ENCODE peak calls at places on chromosomes 5 and 9, in ten cellular contexts. N is left lung; G is heart right ventricle; B is lower lobe of right lung; P is HCT116; V is CD8-positive, alpha-beta memory T cell; Q is K562; Y is Panc1; K is transverse colon; T is adipocyte. H is an unnamed sample.
A peak's percentile ranks its signal among the peaks of the same experiment; 100 is the strongest.

GRCh38 chr9:127393680-127394079 is 3.3 kb upstream of the SLC2A8 start:
- DNase-seq in V (no peak), B (no peak), T (peak; percentile 71), K (no peak), Q (no peak), P (no peak), N (no peak), G (no peak), Y (no peak), H (no peak)

GRCh38 chr5:142888469-142889085 is 118.4 kb downstream of the ARHGAP26 start:
- DNase-seq in G (no peak), T (peak; percentile 75), V (peak; percentile 9), Q (peak; percentile 48), N (no peak), P (no peak), K (no peak), Y (peak; percentile 27), B (no peak), H (peak; percentile 15)

GRCh38 chr5:121890297-121890858 is 38.7 kb downstream of the FTMT start:
- DNase-seq in B (no peak), G (no peak), V (no peak), K (no peak), N (no peak), Q (no peak), Y (no peak), T (no peak), P (no peak), H (no peak)

GRCh38 chr5:132209131-132209530 is 18.5 kb downstream of the P4HA2 start:
- DNase-seq in Y (no peak), N (no peak), T (no peak), K (no peak), B (no peak), P (no peak), G (no peak), V (no peak), Q (no peak), H (no peak)

GRCh38 chr5:137462816-137463520 is 36.2 kb downstream of the SPOCK1 start:
- DNase-seq in B (no peak), Q (no peak), P (no peak), G (no peak), N (no peak), V (no peak), T (peak; percentile 15), Y (no peak), K (no peak), H (no peak)

GRCh38 chr5:103454774-103455173 is 107.8 kb downstream of the NUDT12 start:
- DNase-seq in V (no peak), B (no peak), G (no peak), Y (no peak), P (no peak), K (no peak), N (no peak), Q (no peak), T (no peak), H (no peak)

GRCh38 chr9:99730063-99730462 is 91.6 kb upstream of the NR4A3 start:
- DNase-seq in N (no peak), G (no peak), K (no peak), P (no peak), T (no peak), Y (no peak), B (no peak), Q (no peak), V (no peak), H (no peak)

GRCh38 chr5:171521219-171521633 is 101.8 kb downstream of the FGF18 start:
- DNase-seq in V (no peak), N (no peak), B (no peak), Y (no peak), T (peak; percentile 91), K (no peak), Q (no peak), G (no peak), P (peak; percentile 28), H (no peak)

GRCh38 chr9:121055642-121056143 is 5.6 kb upstream of the C5 start:
- DNase-seq in Y (no peak), Q (peak; percentile 19), B (no peak), P (no peak), N (no peak), V (no peak), K (no peak), G (no peak), T (no peak), H (no peak)

GRCh38 chr5:95647886-95648860 is 1.6 kb downstream of the RFESD start:
- DNase-seq in B (no peak), P (no peak), N (no peak), Y (no peak), T (no peak), G (no peak), Q (peak; percentile 88), K (no peak), V (no peak), H (no peak)

GRCh38 chr5:171542504-171543150 is 123.2 kb downstream of the FGF18 start:
- DNase-seq in T (no peak), G (no peak), P (no peak), V (no peak), Y (no peak), N (no peak), B (no peak), Q (no peak), K (no peak), H (no peak)

GRCh38 chr9:133368249-133368881 is 7.5 kb downstream of the SURF4 start:
- DNase-seq in G (no peak), V (no peak), T (no peak), Q (no peak), P (no peak), N (no peak), Y (no peak), B (no peak), K (peak; percentile 52), H (no peak)

GRCh38 chr5:9513825-9514224 is 32.0 kb downstream of the SEMA5A start:
- DNase-seq in V (no peak), P (no peak), K (no peak), G (no peak), B (no peak), Q (no peak), T (peak; percentile 58), Y (no peak), N (no peak), H (no peak)

GRCh38 chr5:9514968-9515367 is 30.9 kb downstream of the SEMA5A start:
- DNase-seq in Y (no peak), K (no peak), Q (no peak), P (no peak), B (no peak), T (no peak), G (no peak), V (no peak), N (no peak), H (no peak)

GRCh38 chr5:9515451-9515850 is 30.4 kb downstream of the SEMA5A start:
- DNase-seq in T (no peak), N (no peak), G (no peak), Q (no peak), Y (no peak), B (no peak), K (no peak), P (no peak), V (no peak), H (no peak)

GRCh38 chr5:9519537-9519936 is 26.3 kb downstream of the SEMA5A start:
- DNase-seq in P (no peak), Y (no peak), B (no peak), K (no peak), V (no peak), G (no peak), N (no peak), T (peak; percentile 53), Q (no peak), H (no peak)

DNA sequence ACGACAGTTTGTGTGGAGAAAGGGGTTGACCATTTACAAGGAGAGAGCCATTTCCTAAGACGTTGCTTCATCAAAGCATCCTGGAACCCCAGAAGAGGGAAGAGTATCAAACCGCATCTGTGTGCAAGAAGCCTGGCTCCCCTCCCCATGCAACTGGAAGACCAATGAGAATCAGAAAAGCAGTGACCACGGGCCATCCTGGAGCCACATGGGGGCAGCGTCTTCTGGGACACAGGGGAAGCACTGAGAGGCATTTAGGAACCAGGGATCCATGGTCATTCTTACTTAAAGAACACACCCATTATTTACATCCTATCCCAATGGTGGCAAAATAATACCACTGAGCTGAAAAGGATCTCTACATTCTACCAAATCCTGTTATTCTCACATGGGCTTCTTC is 29.3 kb downstream of the SEMA5A start:
- DNase-seq in B (no peak), N (no peak), T (no peak), K (no peak), Q (no peak), Y (no peak), V (no peak), G (no peak), P (no peak), H (no peak)
- H3K4me1 ChIP-seq in B (no peaks in the 10 kb centered on the region), N (no peaks in the 10 kb centered on the region), T (peaks cover 24% of the 10 kb centered on the region), K (no peaks in the 10 kb centered on the region), Q (no peaks in the 10 kb centered on the region), Y (no peaks in the 10 kb centered on the region), V (no peaks in the 10 kb centered on the region), G (peaks cover 9% of the 10 kb centered on the region), P (no peaks in the 10 kb centered on the region), H (no peaks in the 10 kb centered on the region)

GRCh38 chr9:137147793-137148160 is 8.8 kb downstream of the GRIN1 start:
- DNase-seq in P (no peak), T (no peak), K (no peak), Y (no peak), Q (no peak), G (no peak), V (no peak), N (no peak), B (no peak), H (no peak)
- H3K4me3 ChIP-seq in P (no peak overlapping the region), T (no peak overlapping the region), K (no peak overlapping the region), Y (no peak overlapping the region), Q (no peak overlapping the region), G (no peak overlapping the region), V (no peak overlapping the region), N (no peak overlapping the region), B (no peak overlapping the region), H (no peak overlapping the region)

DNA sequence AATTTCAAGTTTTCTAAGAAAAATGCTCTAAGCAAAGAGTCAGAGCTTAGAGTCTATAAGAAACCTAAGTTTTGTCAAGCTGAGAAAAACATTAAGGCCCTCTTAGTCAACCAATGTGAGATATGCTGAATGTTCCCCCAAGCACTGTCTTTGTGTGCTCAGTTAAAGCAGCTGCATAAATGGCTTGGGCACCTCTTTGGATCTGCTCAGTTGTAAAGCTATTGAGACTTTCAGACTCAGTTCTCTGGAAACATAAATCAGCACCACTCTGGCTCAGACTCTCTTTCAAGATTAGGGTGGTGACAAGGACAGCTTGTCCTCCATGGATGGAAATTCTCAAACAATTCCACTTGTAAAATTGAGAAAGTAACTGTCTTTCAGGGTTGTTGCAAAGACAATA is 807.9 kb downstream of the PRELID2 start:
- DNase-seq in K (no peak), P (no peak), Q (no peak), V (no peak), B (no peak), Y (no peak), G (no peak), T (no peak), N (no peak), H (no peak)
- H3K9me3 ChIP-seq in K (no peaks in the 10 kb centered on the region), P (no peaks in the 10 kb centered on the region), Q (peaks cover 2% of the 10 kb centered on the region), V (no peaks in the 10 kb centered on the region), B (no peaks in the 10 kb centered on the region), Y (no peaks in the 10 kb centered on the region), G (no peaks in the 10 kb centered on the region), T (no peaks in the 10 kb centered on the region), N (no peaks in the 10 kb centered on the region), H (no peaks in the 10 kb centered on the region)

DNA sequence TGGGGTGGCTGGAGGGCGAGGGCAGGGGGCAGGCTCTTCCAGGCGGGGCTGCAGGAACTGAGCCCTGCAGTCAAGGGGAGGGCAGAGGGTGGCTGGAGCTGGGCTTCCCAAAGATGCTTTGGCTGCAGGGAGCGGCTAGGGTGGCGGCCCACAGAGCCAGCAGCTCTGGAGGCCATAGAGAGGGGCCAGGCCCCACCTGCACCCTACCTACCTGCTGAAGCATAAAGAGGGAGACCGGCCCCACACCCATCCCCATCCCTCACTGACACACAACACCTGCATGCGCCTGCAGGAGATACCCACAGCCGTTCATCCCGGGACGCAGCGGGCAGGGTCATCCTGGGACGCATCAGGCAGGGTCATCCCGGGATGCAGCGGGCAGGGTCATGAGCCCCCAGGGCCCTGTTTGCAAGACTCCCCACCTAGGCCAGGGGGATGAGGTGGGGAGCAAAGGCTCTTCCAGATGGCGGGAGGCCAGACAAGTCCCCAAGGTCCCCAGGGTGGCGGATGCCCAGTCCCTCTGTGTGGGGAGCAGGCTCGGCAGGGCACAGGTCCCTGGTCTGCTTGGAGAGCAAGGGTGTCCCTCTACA is 39.8 kb upstream of the NOTCH1 start:
- DNase-seq in G (peak; percentile 18), T (no peak), K (no peak), V (no peak), P (no peak), Q (no peak), Y (no peak), N (no peak), B (no peak), H (no peak)
- H3K4me1 ChIP-seq in G (peaks cover 62% of the 10 kb centered on the region), T (peaks cover 12% of the 10 kb centered on the region), K (peaks cover 18% of the 10 kb centered on the region), V (peaks cover 17% of the 10 kb centered on the region), P (peaks cover 16% of the 10 kb centered on the region), Q (peaks cover 35% of the 10 kb centered on the region), Y (peaks cover 6% of the 10 kb centered on the region), N (peaks cover 17% of the 10 kb centered on the region), B (peaks cover 48% of the 10 kb centered on the region), H (peaks cover 12% of the 10 kb centered on the region)